ENCODE peak calls at places on chromosome 15, in nine cellular contexts. X, T, R, O, C, B, H, F and W are unnamed samples.

GRCh38 chr15:83379574-83379973 is 67.6 kb upstream of the SH3GL3 start:
- DNase-seq in X (no peak), T (peak), R (peak), O (no peak), C (no peak), B (no peak), H (peak), F (peak), W (no peak)

GRCh38 chr15:87619161-87619960 is 637.2 kb downstream of the NTRK3 start:
- DNase-seq in X (no peak), T (no peak), R (no peak), O (no peak), C (peak), B (no peak), H (peak), F (peak), W (peak)

GRCh38 chr15:79380755-79381499 is 51.2 kb upstream of the MINAR1 start:
- DNase-seq in X (peak), T (peak), R (peak), O (peak), C (peak), B (peak), H (peak), F (peak), W (peak)

GRCh38 chr15:67196672-67197363 is 57.6 kb downstream of the AAGAB start:
- DNase-seq in X (no peak), T (no peak), R (no peak), O (no peak), C (no peak), B (no peak), H (no peak), F (peak), W (peak)

GRCh38 chr15:25238126-25238525 is 200.7 kb downstream of the UBE3A start:
- DNase-seq in X (no peak), T (no peak), R (no peak), O (no peak), C (no peak), B (no peak), H (no peak), F (no peak), W (no peak)

GRCh38 chr15:39429898-39430357 is 151.0 kb upstream of the THBS1 start:
- DNase-seq in X (no peak), T (no peak), R (no peak), O (no peak), C (no peak), B (no peak), H (peak), F (peak), W (peak)

GRCh38 chr15:29475096-29475495 is 205.5 kb upstream of the NSMCE3 start:
- DNase-seq in X (no peak), T (no peak), R (no peak), O (no peak), C (no peak), B (no peak), H (no peak), F (no peak), W (no peak)

GRCh38 chr15:28125673-28126651 is 26.8 kb upstream of the OCA2 start:
- DNase-seq in X (peak), T (peak), R (peak), O (peak), C (peak), B (peak), H (peak), F (peak), W (peak)

GRCh38 chr15:31365032-31365654 is 38.5 kb downstream of the KLF13 start:
- DNase-seq in X (no peak), T (no peak), R (no peak), O (no peak), C (no peak), B (no peak), H (no peak), F (no peak), W (no peak)

GRCh38 chr15:52101542-52102340 is 10.8 kb downstream of the BCL2L10 start:
- DNase-seq in X (peak), T (no peak), R (no peak), O (no peak), C (no peak), B (peak), H (no peak), F (no peak), W (no peak)

GRCh38 chr15:99426431-99427105 is 139.2 kb upstream of the MEF2A start:
- DNase-seq in X (no peak), T (no peak), R (no peak), O (no peak), C (no peak), B (no peak), H (no peak), F (no peak), W (no peak)

GRCh38 chr15:23504003-23504402 is 57.0 kb upstream of the GOLGA6L2 start:
- DNase-seq in X (no peak), T (peak), R (no peak), O (no peak), C (no peak), B (no peak), H (no peak), F (no peak), W (no peak)

GRCh38 chr15:68081869-68082505 is 27.9 kb downstream of the PIAS1 start:
- DNase-seq in X (no peak), T (no peak), R (no peak), O (no peak), C (no peak), B (no peak), H (no peak), F (no peak), W (no peak)

GRCh38 chr15:100020181-100020580 is 286.9 kb upstream of the LYSMD4 start:
- DNase-seq in X (no peak), T (peak), R (no peak), O (peak), C (no peak), B (no peak), H (peak), F (no peak), W (peak)

GRCh38 chr15:35958936-35959335 is 413.0 kb upstream of the DPH6 start:
- DNase-seq in X (no peak), T (no peak), R (no peak), O (no peak), C (no peak), B (no peak), H (no peak), F (no peak), W (no peak)

GRCh38 chr15:66599536-66600239 is 33.9 kb upstream of the LCTL start:
- DNase-seq in X (no peak), T (no peak), R (no peak), O (no peak), C (no peak), B (no peak), H (no peak), F (no peak), W (no peak)

GRCh38 chr15:77311618-77312398 is 108.1 kb downstream of the PEAK1 start:
- DNase-seq in X (no peak), T (no peak), R (no peak), O (no peak), C (no peak), B (no peak), H (peak), F (peak), W (peak)

GRCh38 chr15:27831384-27832262 is 267.5 kb downstream of the OCA2 start:
- DNase-seq in X (no peak), T (no peak), R (no peak), O (no peak), C (no peak), B (no peak), H (no peak), F (no peak), W (no peak)

GRCh38 chr15:82183121-82184031 is 79.2 kb downstream of the EFL1 start:
- DNase-seq in X (no peak), T (no peak), R (no peak), O (no peak), C (no peak), B (no peak), H (peak), F (peak), W (no peak)

GRCh38 chr15:45715528-45715927 is 80.7 kb downstream of the SQOR start:
- DNase-seq in X (peak), T (peak), R (no peak), O (peak), C (no peak), B (peak), H (peak), F (peak), W (peak)

GRCh38 chr15:25710184-25710583 is 152.9 kb downstream of the ATP10A start:
- DNase-seq in X (peak), T (peak), R (no peak), O (peak), C (peak), B (no peak), H (peak), F (peak), W (peak)

GRCh38 chr15:75479670-75480069 is 28.2 kb upstream of the SIN3A start:
- DNase-seq in X (no peak), T (no peak), R (no peak), O (no peak), C (no peak), B (no peak), H (no peak), F (no peak), W (no peak)

GRCh38 chr15:80250614-80251504 is 1.2 kb downstream of the CTXND1 start:
- DNase-seq in X (no peak), T (peak), R (no peak), O (peak), C (peak), B (no peak), H (no peak), F (no peak), W (no peak)

GRCh38 chr15:41648097-41648496 is 12.1 kb upstream of the MGA start:
- DNase-seq in X (no peak), T (no peak), R (no peak), O (no peak), C (no peak), B (no peak), H (no peak), F (no peak), W (no peak)

GRCh38 chr15:76894174-76894573 is 11.0 kb downstream of the SCAPER start:
- DNase-seq in X (no peak), T (no peak), R (no peak), O (no peak), C (no peak), B (no peak), H (no peak), F (no peak), W (no peak)

GRCh38 chr15:89362203-89363101 is 27.8 kb upstream of the POLG start:
- DNase-seq in X (no peak), T (peak), R (no peak), O (peak), C (peak), B (no peak), H (no peak), F (no peak), W (no peak)

GRCh38 chr15:50024183-50024795 is 94.7 kb downstream of the ATP8B4 start:
- DNase-seq in X (no peak), T (no peak), R (no peak), O (no peak), C (peak), B (no peak), H (no peak), F (no peak), W (peak)

GRCh38 chr15:25862469-25863066 is 559 bp downstream of the ATP10A start:
- DNase-seq in X (no peak), T (peak), R (no peak), O (peak), C (no peak), B (no peak), H (peak), F (peak), W (peak)

DNA sequence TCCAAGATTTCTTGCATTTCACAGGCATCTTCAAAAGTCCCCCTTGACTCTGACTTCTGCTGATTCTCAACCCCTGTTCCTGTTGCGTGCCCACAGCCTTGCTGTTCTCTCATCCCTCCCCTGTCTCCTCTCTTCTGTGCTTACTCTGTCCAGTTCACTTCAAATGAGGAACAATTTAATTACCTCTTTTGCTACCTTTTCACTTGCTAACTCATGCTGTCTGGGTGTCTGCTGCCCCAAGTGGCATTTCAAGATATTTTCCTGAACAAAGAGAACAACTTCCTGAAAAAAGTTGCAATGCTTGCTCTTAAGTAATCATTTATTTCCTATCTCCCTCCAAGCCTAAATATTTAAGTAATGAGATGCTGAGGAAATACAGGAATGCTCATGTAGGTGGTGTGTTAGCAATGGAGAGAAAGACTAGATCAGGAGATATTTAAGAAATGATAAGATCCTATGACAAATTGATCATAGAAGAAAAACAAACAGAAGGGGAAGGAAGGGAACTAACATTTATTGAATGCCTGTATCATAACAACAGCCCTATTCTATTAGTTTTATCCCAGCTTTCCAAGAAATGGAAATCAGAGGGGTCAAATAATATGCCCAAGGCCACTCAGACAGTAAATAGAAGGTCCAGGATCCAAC is 42.2 kb downstream of the SV2B start:
- DNase-seq in X (peak), T (peak), R (no peak), O (peak), C (no peak), B (peak), H (peak), F (peak), W (no peak)
- TF ChIP-seq EZH2phosphoT487 in X (no peak), T (no peak), R (no peak), O (no peak), C (no peak), B (no peak), H (no peak), F (no peak), W (no peak)

DNA sequence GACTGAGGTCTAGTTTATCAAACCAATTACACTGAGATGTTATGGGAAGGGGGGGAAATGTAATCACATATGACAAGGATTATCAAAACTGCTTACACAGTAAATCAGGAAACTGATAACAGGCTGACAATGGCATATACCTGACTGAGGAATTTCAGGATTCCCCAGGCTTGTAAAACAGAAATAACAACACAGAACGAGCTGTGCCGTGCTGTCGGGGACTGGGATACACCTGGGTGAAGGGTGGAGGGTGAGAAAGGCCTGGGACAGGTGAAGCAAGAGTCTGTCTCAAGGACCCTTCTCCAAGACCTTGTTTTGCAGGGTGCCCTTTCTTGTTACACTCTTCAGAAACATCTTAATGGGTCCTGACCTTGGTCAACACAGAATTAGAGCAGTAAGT is 29.4 kb downstream of the RORA start:
- DNase-seq in X (no peak), T (no peak), R (no peak), O (no peak), C (no peak), B (no peak), H (no peak), F (no peak), W (no peak)
- H3K4me3 ChIP-seq in X (no peak), T (no peak), R (no peak), O (no peak), C (no peak), B (no peak), H (no peak), F (no peak), W (no peak)

GRCh38 chr15:61655881-61656280 is 404.4 kb downstream of the VPS13C start:
- DNase-seq in X (no peak), T (no peak), R (no peak), O (no peak), C (no peak), B (no peak), H (no peak), F (no peak), W (no peak)
- H3K27ac ChIP-seq in X (no peak), T (no peak), R (no peak), O (no peak), C (no peak), B (no peak), H (no peak), F (no peak), W (peak)

GRCh38 chr15:64524778-64525177 is 64.4 kb downstream of the ZNF609 start:
- DNase-seq in X (no peak), T (no peak), R (no peak), O (no peak), C (no peak), B (no peak), H (no peak), F (peak), W (no peak)

GRCh38 chr15:64527263-64527984 is 67.0 kb downstream of the ZNF609 start:
- DNase-seq in X (no peak), T (no peak), R (no peak), O (no peak), C (no peak), B (no peak), H (peak), F (peak), W (no peak)

GRCh38 chr15:64523240-64523639 is 62.9 kb downstream of the ZNF609 start:
- DNase-seq in X (no peak), T (no peak), R (no peak), O (no peak), C (no peak), B (no peak), H (no peak), F (no peak), W (no peak)

GRCh38 chr15:64528871-64529270 is 68.5 kb downstream of the ZNF609 start:
- DNase-seq in X (no peak), T (no peak), R (no peak), O (no peak), C (no peak), B (no peak), H (no peak), F (no peak), W (no peak)

DNA sequence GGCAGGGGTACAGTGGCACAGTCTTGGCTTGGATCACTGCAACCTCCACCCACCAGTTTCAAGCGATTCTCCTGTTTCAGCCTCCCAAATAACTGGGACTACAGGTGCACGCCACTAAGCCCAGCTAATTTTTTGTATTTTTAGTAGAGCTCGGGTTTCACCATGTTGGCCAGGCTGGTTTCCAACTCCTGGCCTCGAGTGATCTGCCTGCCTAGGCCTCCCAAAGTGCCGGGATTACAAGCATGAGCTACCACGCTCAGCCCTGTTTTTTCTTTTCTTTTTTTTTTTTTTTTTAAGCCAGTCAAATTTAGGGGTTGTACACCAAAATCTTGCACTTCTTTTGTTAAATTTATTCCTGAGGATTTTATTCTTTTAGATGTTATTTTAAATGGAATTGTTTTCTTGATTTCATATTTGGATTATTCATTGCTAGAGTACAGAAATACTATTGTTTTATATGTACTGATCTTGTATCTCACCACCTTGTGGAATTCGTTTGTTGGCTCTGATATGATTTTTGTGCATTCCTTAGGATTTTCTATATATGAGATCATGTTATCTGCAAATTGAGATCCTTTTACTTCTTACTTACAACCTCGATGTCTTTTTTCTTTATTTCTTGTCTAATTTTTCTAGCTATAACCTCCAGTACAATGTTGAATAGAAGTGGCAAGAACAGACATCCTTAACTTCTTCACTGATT is 65.6 kb downstream of the ZNF609 start:
- DNase-seq in X (no peak), T (no peak), R (no peak), O (no peak), C (no peak), B (no peak), H (no peak), F (no peak), W (no peak)
- TF ChIP-seq EZH2phosphoT487 in X (no peak), T (no peak), R (no peak), O (no peak), C (no peak), B (no peak), H (no peak), F (no peak), W (no peak)